ENCODE peak calls at places on chromosome 1, in eight cellular contexts. S, G, I, Z, P, H, V and Y are unnamed samples.

GRCh38 chr1:36665478-36666080 is 182.9 kb upstream of the CSF3R start:
- DNase-seq in S (no peak), G (no peak), I (no peak), Z (no peak), P (no peak), H (no peak), V (no peak), Y (no peak)

GRCh38 chr1:160284220-160284781 is 632 bp downstream of the PEX19 start:
- DNase-seq in S (peak), G (no peak), I (peak), Z (peak), P (no peak), H (peak), V (peak), Y (peak)

GRCh38 chr1:18059206-18059605 is 48.4 kb upstream of the IGSF21 start:
- DNase-seq in S (no peak), G (no peak), I (no peak), Z (no peak), P (no peak), H (no peak), V (no peak), Y (no peak)

GRCh38 chr1:57112148-57112547 is 146.3 kb upstream of the C8B start:
- DNase-seq in S (peak), G (no peak), I (no peak), Z (no peak), P (no peak), H (no peak), V (peak), Y (no peak)

GRCh38 chr1:221718391-221719277 is 23.3 kb downstream of the DUSP10 start:
- DNase-seq in S (peak), G (no peak), I (no peak), Z (no peak), P (no peak), H (no peak), V (peak), Y (peak)

GRCh38 chr1:214747050-214747615 is 144.1 kb downstream of the CENPF start:
- DNase-seq in S (peak), G (no peak), I (no peak), Z (no peak), P (no peak), H (no peak), V (no peak), Y (no peak)

GRCh38 chr1:111214086-111214801 is 13.3 kb upstream of the CHI3L2 start:
- DNase-seq in S (no peak), G (no peak), I (no peak), Z (peak), P (no peak), H (no peak), V (peak), Y (no peak)

GRCh38 chr1:97050501-97050900 is 328.9 kb downstream of the PTBP2 start:
- DNase-seq in S (peak), G (no peak), I (peak), Z (no peak), P (no peak), H (no peak), V (peak), Y (peak)

GRCh38 chr1:115764541-115764940 is 4.0 kb downstream of the CASQ2 start:
- DNase-seq in S (peak), G (no peak), I (no peak), Z (peak), P (no peak), H (no peak), V (peak), Y (peak)

GRCh38 chr1:54124472-54124871 is 28.3 kb downstream of the CDCP2 start:
- DNase-seq in S (no peak), G (no peak), I (no peak), Z (no peak), P (peak), H (no peak), V (no peak), Y (no peak)

GRCh38 chr1:118926261-118926660 is 61.9 kb downstream of the TBX15 start:
- DNase-seq in S (no peak), G (no peak), I (no peak), Z (no peak), P (no peak), H (no peak), V (no peak), Y (no peak)

GRCh38 chr1:59750612-59751395 is 63.9 kb upstream of the HOOK1 start:
- DNase-seq in S (peak), G (peak), I (no peak), Z (no peak), P (no peak), H (no peak), V (peak), Y (peak)

GRCh38 chr1:153231800-153232199 is 14.4 kb downstream of the PRR9 start:
- DNase-seq in S (no peak), G (no peak), I (no peak), Z (no peak), P (no peak), H (no peak), V (no peak), Y (no peak)

GRCh38 chr1:93221913-93222312 is 41.4 kb downstream of the CCDC18 start:
- DNase-seq in S (no peak), G (no peak), I (no peak), Z (peak), P (no peak), H (no peak), V (peak), Y (peak)

GRCh38 chr1:246364415-246364941 is 142.6 kb downstream of the SMYD3 start:
- DNase-seq in S (no peak), G (no peak), I (peak), Z (no peak), P (no peak), H (no peak), V (no peak), Y (no peak)

GRCh38 chr1:224800486-224801119 is 128.9 kb upstream of the DNAH14 start:
- DNase-seq in S (no peak), G (no peak), I (no peak), Z (no peak), P (no peak), H (no peak), V (no peak), Y (no peak)

GRCh38 chr1:44238651-44239050 is 25.4 kb downstream of the DMAP1 start:
- DNase-seq in S (no peak), G (no peak), I (no peak), Z (no peak), P (no peak), H (no peak), V (no peak), Y (no peak)

GRCh38 chr1:25996966-25997758 is 701 bp downstream of the PAFAH2 start:
- DNase-seq in S (peak), G (no peak), I (peak), Z (peak), P (no peak), H (no peak), V (peak), Y (peak)

GRCh38 chr1:31755197-31755611 is 8.9 kb downstream of the ADGRB2 start:
- DNase-seq in S (peak), G (no peak), I (no peak), Z (no peak), P (no peak), H (no peak), V (peak), Y (no peak)

GRCh38 chr1:212082765-212083406 is 47.3 kb downstream of the DTL start:
- DNase-seq in S (no peak), G (no peak), I (no peak), Z (no peak), P (no peak), H (no peak), V (no peak), Y (no peak)

GRCh38 chr1:245764040-245764439 is 609.3 kb downstream of the KIF26B start:
- DNase-seq in S (no peak), G (no peak), I (no peak), Z (no peak), P (no peak), H (no peak), V (no peak), Y (no peak)

GRCh38 chr1:107140703-107141490 is at the start of gene NTNG1:
- DNase-seq in S (peak), G (no peak), I (peak), Z (no peak), P (no peak), H (no peak), V (no peak), Y (no peak)

GRCh38 chr1:236023926-236024565 is 40.8 kb downstream of the NID1 start:
- DNase-seq in S (no peak), G (no peak), I (no peak), Z (no peak), P (no peak), H (no peak), V (no peak), Y (no peak)

GRCh38 chr1:205750683-205751651 is 985 bp upstream of the NUCKS1 start:
- DNase-seq in S (no peak), G (no peak), I (no peak), Z (peak), P (no peak), H (no peak), V (no peak), Y (peak)